ENCODE peak calls at places on chromosomes 13 and 19, in ten cellular contexts. Y is body of pancreas, U is fibroblast of lung, V is upper lobe of left lung, O is transverse colon, W is MM.1S, R is tibial nerve, D is left ventricle myocardium inferior, N is DND-41, Z is psoas muscle. G is an unnamed sample.

GRCh38 chr19:55474269-55475265 is 1.9 kb upstream of the ZNF628 start:
- DNase-seq in O (no peak), Y (no peak), R (no peak), U (peak; percentile 92), D (no peak), Z (no peak), N (no peak), W (no peak), V (no peak), G (no peak)

GRCh38 chr19:8445488-8446001 is 770 bp downstream of the HNRNPM start:
- DNase-seq in O (peak; percentile 61), D (peak; percentile 61), U (peak; percentile 43), N (peak; percentile 62), W (peak; percentile 37), Y (peak; percentile 69), Z (peak; percentile 58), V (peak; percentile 92), R (peak; percentile 30), G (no peak)

GRCh38 chr19:48330012-48330681 is 4.8 kb downstream of the EMP3 start:
- DNase-seq in D (peak; percentile 71), V (peak; percentile 93), O (peak; percentile 89), Y (peak; percentile 87), Z (peak; percentile 71), U (peak; percentile 48), N (peak; percentile 92), R (peak; percentile 32), W (peak; percentile 96), G (no peak)

GRCh38 chr13:113489549-113490495 is 689 bp downstream of the DCUN1D2 start:
- DNase-seq in U (peak; percentile 48), R (no peak), D (no peak), Y (no peak), O (peak; percentile 39), Z (no peak), N (peak; percentile 56), W (peak; percentile 52), V (no peak), G (no peak)

GRCh38 chr19:32448026-32448425 is 42.5 kb downstream of the DPY19L3 start:
- DNase-seq in V (no peak), R (no peak), O (no peak), U (no peak), D (no peak), Z (no peak), Y (no peak), W (no peak), N (no peak), G (no peak)

GRCh38 chr19:49712397-49712859 is 21.5 kb downstream of the CPT1C start:
- DNase-seq in Y (peak; percentile 32), U (peak; percentile 42), V (no peak), Z (no peak), W (no peak), O (peak; percentile 47), D (peak; percentile 57), N (no peak), R (peak; percentile 14), G (no peak)

GRCh38 chr19:44647144-44647543 is 3.4 kb downstream of the PVR start:
- DNase-seq in R (no peak), W (no peak), N (no peak), O (no peak), Z (no peak), V (peak; percentile 73), D (no peak), U (no peak), Y (no peak), G (no peak)

GRCh38 chr19:53506728-53507127 is 31.2 kb upstream of the ZNF331 start:
- DNase-seq in D (no peak), V (no peak), Y (no peak), W (no peak), U (no peak), O (no peak), Z (no peak), N (no peak), R (no peak), G (no peak)

GRCh38 chr19:36417752-36418286 is 625 bp downstream of the ZFP82 start:
- DNase-seq in Y (no peak), U (no peak), W (no peak), Z (no peak), N (peak; percentile 28), R (no peak), D (no peak), V (peak; percentile 31), O (no peak), G (no peak)

GRCh38 chr19:36420961-36421748 is 2.7 kb upstream of the ZFP82 start:
- DNase-seq in Y (peak; percentile 11), W (no peak), R (no peak), U (peak; percentile 71), O (no peak), D (peak; percentile 23), V (peak; percentile 85), Z (peak; percentile 18), N (no peak), G (no peak)

GRCh38 chr19:36423925-36424324 is 5.5 kb upstream of the ZFP82 start:
- DNase-seq in O (no peak), D (no peak), R (no peak), Z (no peak), W (no peak), U (no peak), Y (no peak), N (no peak), V (no peak), G (no peak)

GRCh38 chr19:36421749-36422481 is 3.5 kb upstream of the ZFP82 start:
- DNase-seq in V (peak; percentile 79), R (no peak), D (no peak), O (no peak), W (no peak), N (no peak), Z (no peak), Y (no peak), U (peak; percentile 24), G (no peak)

DNA sequence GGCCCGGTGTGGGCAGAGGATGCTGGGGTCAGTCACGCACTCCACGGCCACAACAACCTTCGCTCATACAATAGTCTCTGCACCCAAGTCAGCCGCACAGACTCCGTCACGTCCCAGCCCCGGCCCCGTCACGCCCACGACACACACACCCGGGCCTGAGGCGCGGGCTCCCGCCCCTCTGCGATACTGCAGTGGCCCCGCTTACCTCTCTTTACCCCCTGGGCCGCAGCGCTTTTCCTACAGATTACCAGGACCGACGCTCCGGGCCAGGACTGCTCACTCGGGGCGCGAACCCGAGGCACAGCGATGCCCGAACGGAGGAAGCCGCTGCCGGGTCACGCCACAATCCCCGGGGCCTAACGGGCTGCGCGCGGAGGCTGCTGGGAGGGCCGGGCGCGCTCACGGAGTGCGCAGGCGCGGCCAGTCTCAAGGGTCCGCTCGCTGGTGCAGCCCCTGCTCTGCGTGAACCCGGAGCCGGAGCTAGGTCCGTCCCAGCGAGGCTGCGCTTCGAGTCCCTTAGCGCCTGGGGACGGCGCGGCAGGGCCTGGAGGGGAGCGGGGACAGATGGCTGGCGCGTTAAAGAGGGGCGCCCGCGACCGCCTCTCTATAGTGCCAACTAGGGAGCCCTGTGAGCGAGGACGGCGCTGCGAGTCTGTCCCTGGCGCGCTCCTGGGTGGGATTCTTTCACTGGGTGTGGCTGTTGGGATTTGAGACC is at the start of gene ZFP82:
- DNase-seq in N (peak; percentile 90), O (peak; percentile 73), Z (peak; percentile 85), U (peak; percentile 81), R (peak; percentile 50), V (peak; percentile 96), D (peak; percentile 88), Y (peak; percentile 79), W (no peak), G (no peak)
- H3K9me3 ChIP-seq in N (peaks cover 4% of the 10 kb centered on the region), O (no peaks in the 10 kb centered on the region), Z (peaks cover 11% of the 10 kb centered on the region), U (no peaks in the 10 kb centered on the region), R (no peaks in the 10 kb centered on the region), V (peaks cover 27% of the 10 kb centered on the region), D (peaks cover 8% of the 10 kb centered on the region), Y (no peaks in the 10 kb centered on the region), W (no peaks in the 10 kb centered on the region), G (peaks cover 7% of the 10 kb centered on the region)

GRCh38 chr19:858868-859843 is at the start of gene CFD:
- DNase-seq in W (no peak), Z (peak; percentile 76), Y (no peak), R (peak; percentile 75), V (peak; percentile 92), U (no peak), N (no peak), D (peak; percentile 79), O (peak; percentile 62), G (no peak)

GRCh38 chr19:861099-861755 is 1.8 kb downstream of the CFD start:
- DNase-seq in U (no peak), W (no peak), D (no peak), R (no peak), Y (no peak), Z (no peak), V (no peak), N (no peak), O (no peak), G (no peak)

GRCh38 chr19:862529-863304 is 3.3 kb downstream of the CFD start:
- DNase-seq in V (peak; percentile 94), Z (peak; percentile 63), R (peak; percentile 64), O (peak; percentile 76), Y (peak; percentile 71), D (no peak), W (peak; percentile 73), N (peak; percentile 60), U (peak; percentile 37), G (no peak)

GRCh38 chr19:861756-862528 is 2.5 kb downstream of the CFD start:
- DNase-seq in Z (no peak), D (no peak), N (peak; percentile 60), W (peak; percentile 66), Y (peak; percentile 51), R (no peak), O (peak; percentile 66), U (no peak), V (peak; percentile 93), G (no peak)

GRCh38 chr19:860481-861098 is 1.1 kb downstream of the CFD start:
- DNase-seq in N (peak; percentile 53), D (peak; percentile 76), V (peak; percentile 95), U (peak; percentile 47), Z (peak; percentile 82), Y (peak; percentile 67), W (peak; percentile 69), O (peak; percentile 84), R (peak; percentile 66), G (no peak)
- TF ChIP-seq CTCF in N (no peak), D (peak; percentile 33), V (no peak), U (no peak), Z (no peak), Y (no peak), W (peak; percentile 8), O (peak; percentile 17), R (peak; percentile 22), G (peak; percentile 57)

DNA sequence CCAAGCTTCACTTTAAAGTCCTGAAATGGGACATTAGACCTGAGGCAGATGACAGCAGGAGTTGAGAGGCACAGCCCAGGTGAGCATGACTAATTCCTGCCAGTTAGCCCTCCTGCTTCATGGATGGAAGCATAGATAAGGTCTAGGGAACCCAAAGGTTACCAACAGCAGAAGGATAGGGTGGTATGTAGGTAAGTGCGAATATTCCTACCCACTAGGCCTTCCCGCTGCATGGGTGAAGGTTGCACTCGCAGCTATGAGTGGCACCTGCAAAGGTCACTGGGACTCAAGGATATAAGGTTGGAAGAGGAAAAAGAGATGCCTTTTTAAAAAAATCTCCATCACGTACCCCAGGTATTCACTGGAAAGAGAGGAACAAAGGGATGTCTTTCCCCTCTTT is 12.2 kb upstream of the MLLT1 start:
- DNase-seq in O (no peak), W (no peak), U (no peak), Z (no peak), Y (no peak), V (no peak), R (no peak), N (peak; percentile 22), D (no peak), G (no peak)
- H3K9me3 ChIP-seq in O (peaks cover 48% of the 10 kb centered on the region), W (peaks cover 5% of the 10 kb centered on the region), U (no peaks in the 10 kb centered on the region), Z (peaks cover 33% of the 10 kb centered on the region), Y (peaks cover 6% of the 10 kb centered on the region), V (peaks cover 60% of the 10 kb centered on the region), R (peaks cover 6% of the 10 kb centered on the region), N (peaks cover 65% of the 10 kb centered on the region), D (peaks cover 81% of the 10 kb centered on the region), G (peaks cover 14% of the 10 kb centered on the region)

DNA sequence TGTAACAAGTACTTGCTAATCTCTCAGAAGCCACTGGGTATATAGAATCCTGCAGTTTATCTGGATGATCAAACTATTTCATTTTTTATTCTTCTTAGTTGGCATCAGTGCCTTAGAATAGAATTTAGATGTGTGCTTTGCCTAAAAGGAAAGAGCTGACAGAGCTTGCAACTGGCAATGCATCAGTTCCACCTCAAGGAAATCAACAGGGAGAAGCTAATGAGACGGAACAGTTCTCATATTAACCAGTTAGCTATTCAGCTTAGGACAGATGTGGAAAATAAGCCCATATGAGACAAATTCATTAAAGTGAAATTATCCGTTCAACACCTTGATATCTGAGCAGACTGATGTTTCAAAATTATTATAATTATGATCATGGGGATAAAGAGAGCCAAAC is 487.0 kb downstream of the FOXO1 start:
- DNase-seq in V (no peak), O (no peak), R (no peak), Z (no peak), N (no peak), D (no peak), Y (no peak), W (no peak), U (no peak), G (no peak)
- TF ChIP-seq CTCF in V (no peak), O (no peak), R (no peak), Z (no peak), N (no peak), D (no peak), Y (no peak), W (no peak), U (no peak), G (no peak)

G was measured in keratinocyte.